ENCODE peak calls at places on chromosomes 11 and 22, in five cellular contexts. N, A, I, X and S are unnamed samples.

GRCh38 chr22:28628766-28629165 is 50.9 kb downstream of the TTC28 start:
- DNase-seq in A (no peak), X (no peak), N (no peak), I (no peak), S (no peak)

GRCh38 chr22:44098966-44099530 is 74.9 kb downstream of the PARVB start:
- DNase-seq in X (no peak), A (no peak), I (no peak), N (no peak), S (no peak)

GRCh38 chr11:122797651-122798050 is 40.6 kb upstream of the CRTAM start:
- DNase-seq in N (no peak), A (no peak), X (no peak), I (no peak), S (no peak)

GRCh38 chr22:29006346-29006745 is 55.3 kb downstream of the C22orf31 start:
- DNase-seq in A (no peak), N (no peak), I (no peak), X (no peak), S (no peak)

GRCh38 chr11:129881570-129882170 is 13.7 kb downstream of the NFRKB start:
- DNase-seq in N (peak; percentile 24), A (peak; percentile 59), I (no peak), X (no peak), S (no peak)

GRCh38 chr11:44096360-44097188 is 1.1 kb downstream of the EXT2 start:
- DNase-seq in N (no peak), A (no peak), I (no peak), X (no peak), S (no peak)

GRCh38 chr11:6742260-6742659 is 29.5 kb downstream of the OR2AG2 start:
- DNase-seq in X (no peak), N (no peak), I (no peak), A (no peak), S (no peak)

GRCh38 chr22:41619979-41620645 is 731 bp downstream of the DESI1 start:
- DNase-seq in N (no peak), X (no peak), I (no peak), A (peak; percentile 50), S (peak; percentile 41)

GRCh38 chr22:41260871-41261270 is 20.1 kb upstream of the CHADL start:
- DNase-seq in I (no peak), A (no peak), X (no peak), N (no peak), S (no peak)

GRCh38 chr11:103528596-103528995 is 419.4 kb downstream of the DYNC2H1 start:
- DNase-seq in N (no peak), A (no peak), I (no peak), X (no peak), S (no peak)

GRCh38 chr11:23555085-23555484 is 694.8 kb upstream of the CCDC179 start:
- DNase-seq in A (no peak), N (no peak), X (no peak), I (no peak), S (no peak)

GRCh38 chr11:70193411-70194292 is 9.4 kb upstream of the FADD start:
- DNase-seq in A (no peak), N (no peak), I (no peak), X (no peak), S (no peak)

GRCh38 chr11:112786886-112787530 is 174.2 kb upstream of the NCAM1 start:
- DNase-seq in A (no peak), X (no peak), N (no peak), I (no peak), S (no peak)

GRCh38 chr11:110318638-110319404 is 22.4 kb upstream of the RDX start:
- DNase-seq in I (no peak), X (no peak), N (no peak), A (no peak), S (no peak)

GRCh38 chr11:109697140-109697843 is 275.3 kb downstream of the C11orf87 start:
- DNase-seq in N (peak; percentile 2), A (peak; percentile 22), I (no peak), X (no peak), S (no peak)

GRCh38 chr11:2991477-2992233 is 474 bp downstream of the NAP1L4 start:
- DNase-seq in N (no peak), I (peak; percentile 53), A (no peak), X (no peak), S (no peak)

GRCh38 chr11:68660066-68660810 is 24.1 kb upstream of the GAL start:
- DNase-seq in N (no peak), X (no peak), A (no peak), I (no peak), S (no peak)

GRCh38 chr11:21654091-21654490 is 538.8 kb upstream of the ANO5 start:
- DNase-seq in X (no peak), I (peak; percentile 82), N (no peak), A (no peak), S (no peak)

GRCh38 chr11:69148806-69149205 is 6.9 kb upstream of the SMIM38 start:
- DNase-seq in X (no peak), A (no peak), N (no peak), I (no peak), S (no peak)

GRCh38 chr22:38731703-38732161 is 24.1 kb downstream of the SUN2 start:
- DNase-seq in X (no peak), N (no peak), A (peak; percentile 28), I (no peak), S (no peak)

GRCh38 chr22:20015971-20016733 is 471 bp downstream of the ARVCF start:
- DNase-seq in N (no peak), I (no peak), X (no peak), A (peak; percentile 31), S (no peak)

GRCh38 chr22:46945481-46945880 is 183.0 kb downstream of the TBC1D22A start:
- DNase-seq in I (no peak), N (no peak), A (no peak), X (no peak), S (no peak)

GRCh38 chr11:132519226-132519860 is 1013.0 kb downstream of the OPCML start:
- DNase-seq in N (no peak), I (no peak), A (no peak), X (no peak), S (no peak)

GRCh38 chr22:39146256-39147101 is 6.0 kb downstream of the CBX7 start:
- DNase-seq in I (no peak), X (no peak), A (no peak), N (no peak), S (no peak)

GRCh38 chr11:94768602-94769511 is 701 bp downstream of the AMOTL1 start:
- DNase-seq in I (peak; percentile 9), N (no peak), A (no peak), X (no peak), S (no peak)

GRCh38 chr11:7512525-7513209 is 1.1 kb upstream of the PPFIBP2 start:
- DNase-seq in A (peak; percentile 17), X (no peak), N (peak; percentile 68), I (no peak), S (no peak)

GRCh38 chr11:35615911-35616900 is 2.1 kb upstream of the FJX1 start:
- DNase-seq in N (peak; percentile 28), X (no peak), I (no peak), A (peak; percentile 51), S (no peak)

GRCh38 chr22:37192232-37192631 is 4.2 kb upstream of the C1QTNF6 start:
- DNase-seq in I (no peak), X (no peak), A (no peak), N (no peak), S (no peak)